ENCODE peak calls at places on chromosome 1, in ten cellular contexts. One of them, this sample, is unnamed.

GRCh38 chr1:145961425-145962156 is 2.8 kb downstream of the ANKRD34A start:
- DNase-seq in tibial nerve: no peak
- DNase-seq in mucosa of descending colon: peak; percentile 81
- DNase-seq in neural progenitor cell: peak; percentile 38
- DNase-seq in AG09319: no peak
- DNase-seq in neural crest cell: no peak
- DNase-seq in lung: no peak
- DNase-seq in left ventricle myocardium inferior: peak; percentile 42
- DNase-seq in A549: no peak
- DNase-seq in MM.1S: no peak
- DNase-seq in this sample: peak; percentile 25

GRCh38 chr1:63635681-63636080 is 42.5 kb downstream of the PGM1 start:
- DNase-seq in tibial nerve: no peak
- DNase-seq in mucosa of descending colon: no peak
- DNase-seq in neural progenitor cell: no peak
- DNase-seq in AG09319: peak; percentile 64
- DNase-seq in neural crest cell: no peak
- DNase-seq in lung: no peak
- DNase-seq in left ventricle myocardium inferior: no peak
- DNase-seq in A549: no peak
- DNase-seq in MM.1S: no peak
- DNase-seq in this sample: no peak

GRCh38 chr1:163875214-163875926 is 553.6 kb downstream of the NUF2 start:
- DNase-seq in tibial nerve: no peak
- DNase-seq in mucosa of descending colon: no peak
- DNase-seq in neural progenitor cell: peak; percentile 13
- DNase-seq in AG09319: peak; percentile 96
- DNase-seq in neural crest cell: no peak
- DNase-seq in lung: no peak
- DNase-seq in left ventricle myocardium inferior: peak; percentile 26
- DNase-seq in A549: peak; percentile 44
- DNase-seq in MM.1S: no peak
- DNase-seq in this sample: no peak

GRCh38 chr1:223207293-223208066 is 64.4 kb upstream of the TLR5 start:
- DNase-seq in tibial nerve: no peak
- DNase-seq in mucosa of descending colon: no peak
- DNase-seq in neural progenitor cell: no peak
- DNase-seq in AG09319: no peak
- DNase-seq in neural crest cell: no peak
- DNase-seq in lung: no peak
- DNase-seq in left ventricle myocardium inferior: no peak
- DNase-seq in A549: no peak
- DNase-seq in MM.1S: no peak
- DNase-seq in this sample: no peak

GRCh38 chr1:159132271-159132881 is 39.0 kb upstream of the CADM3 start:
- DNase-seq in tibial nerve: no peak
- DNase-seq in mucosa of descending colon: no peak
- DNase-seq in neural progenitor cell: peak; percentile 73
- DNase-seq in AG09319: peak; percentile 14
- DNase-seq in neural crest cell: peak; percentile 76
- DNase-seq in lung: peak; percentile 45
- DNase-seq in left ventricle myocardium inferior: peak; percentile 23
- DNase-seq in A549: peak; percentile 61
- DNase-seq in MM.1S: peak; percentile 78
- DNase-seq in this sample: peak; percentile 67

GRCh38 chr1:81226603-81226928 is 574.2 kb upstream of the ADGRL2 start:
- DNase-seq in tibial nerve: no peak
- DNase-seq in mucosa of descending colon: no peak
- DNase-seq in neural progenitor cell: no peak
- DNase-seq in AG09319: no peak
- DNase-seq in neural crest cell: no peak
- DNase-seq in lung: no peak
- DNase-seq in left ventricle myocardium inferior: no peak
- DNase-seq in A549: no peak
- DNase-seq in MM.1S: no peak
- DNase-seq in this sample: no peak

GRCh38 chr1:15714438-15715136 is 21.5 kb upstream of the SLC25A34 start:
- DNase-seq in tibial nerve: no peak
- DNase-seq in mucosa of descending colon: peak; percentile 7
- DNase-seq in neural progenitor cell: no peak
- DNase-seq in AG09319: peak; percentile 7
- DNase-seq in neural crest cell: no peak
- DNase-seq in lung: no peak
- DNase-seq in left ventricle myocardium inferior: no peak
- DNase-seq in A549: no peak
- DNase-seq in MM.1S: no peak
- DNase-seq in this sample: no peak

GRCh38 chr1:110084226-110085078 is 14.0 kb upstream of the ALX3 start:
- DNase-seq in tibial nerve: no peak
- DNase-seq in mucosa of descending colon: peak; percentile 63
- DNase-seq in neural progenitor cell: peak; percentile 61
- DNase-seq in AG09319: peak; percentile 12
- DNase-seq in neural crest cell: no peak
- DNase-seq in lung: peak; percentile 52
- DNase-seq in left ventricle myocardium inferior: peak; percentile 43
- DNase-seq in A549: no peak
- DNase-seq in MM.1S: peak; percentile 28
- DNase-seq in this sample: peak; percentile 59

GRCh38 chr1:203680765-203681164 is 54.1 kb downstream of the ATP2B4 start:
- DNase-seq in tibial nerve: no peak
- DNase-seq in mucosa of descending colon: no peak
- DNase-seq in neural progenitor cell: no peak
- DNase-seq in AG09319: no peak
- DNase-seq in neural crest cell: no peak
- DNase-seq in lung: no peak
- DNase-seq in left ventricle myocardium inferior: no peak
- DNase-seq in A549: no peak
- DNase-seq in MM.1S: no peak
- DNase-seq in this sample: no peak

GRCh38 chr1:155015527-155016230 is 13.1 kb downstream of the ZBTB7B start:
- DNase-seq in tibial nerve: no peak
- DNase-seq in mucosa of descending colon: peak; percentile 60
- DNase-seq in neural progenitor cell: no peak
- DNase-seq in AG09319: no peak
- DNase-seq in neural crest cell: no peak
- DNase-seq in lung: no peak
- DNase-seq in left ventricle myocardium inferior: no peak
- DNase-seq in A549: no peak
- DNase-seq in MM.1S: no peak
- DNase-seq in this sample: no peak

GRCh38 chr1:209755926-209756607 is at the start of gene TRAF3IP3:
- DNase-seq in tibial nerve: no peak
- DNase-seq in mucosa of descending colon: peak; percentile 80
- DNase-seq in neural progenitor cell: no peak
- DNase-seq in AG09319: no peak
- DNase-seq in neural crest cell: no peak
- DNase-seq in lung: peak; percentile 53
- DNase-seq in left ventricle myocardium inferior: no peak
- DNase-seq in A549: no peak
- DNase-seq in MM.1S: peak; percentile 96
- DNase-seq in this sample: peak; percentile 93

GRCh38 chr1:98870959-98871903 is 133.4 kb downstream of the PLPPR5 start:
- DNase-seq in tibial nerve: no peak
- DNase-seq in mucosa of descending colon: no peak
- DNase-seq in neural progenitor cell: no peak
- DNase-seq in AG09319: no peak
- DNase-seq in neural crest cell: no peak
- DNase-seq in lung: no peak
- DNase-seq in left ventricle myocardium inferior: no peak
- DNase-seq in A549: no peak
- DNase-seq in MM.1S: peak; percentile 90
- DNase-seq in this sample: peak; percentile 70

GRCh38 chr1:31617917-31618746 is 643 bp downstream of the HCRTR1 start:
- DNase-seq in tibial nerve: no peak
- DNase-seq in mucosa of descending colon: no peak
- DNase-seq in neural progenitor cell: peak; percentile 90
- DNase-seq in AG09319: no peak
- DNase-seq in neural crest cell: peak; percentile 75
- DNase-seq in lung: peak; percentile 40
- DNase-seq in left ventricle myocardium inferior: peak; percentile 42
- DNase-seq in A549: peak; percentile 27
- DNase-seq in MM.1S: peak; percentile 31
- DNase-seq in this sample: peak; percentile 56

DNA sequence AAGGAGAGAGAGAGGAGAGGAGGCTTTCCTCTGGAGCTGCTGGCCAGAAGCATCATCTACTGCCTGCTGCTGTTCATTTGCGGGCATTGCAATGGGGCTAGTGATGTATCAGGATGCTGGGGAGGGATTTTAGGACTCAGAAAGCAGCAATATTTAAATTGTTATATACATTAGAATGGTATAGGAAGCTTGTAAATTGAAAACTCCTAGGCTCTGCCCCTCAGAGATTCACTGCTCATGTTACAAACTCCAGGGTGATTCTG is 141.9 kb downstream of the ZNF648 start:
- DNase-seq in tibial nerve: no peak
- DNase-seq in mucosa of descending colon: no peak
- DNase-seq in neural progenitor cell: peak; percentile 8
- DNase-seq in AG09319: no peak
- DNase-seq in neural crest cell: no peak
- DNase-seq in lung: no peak
- DNase-seq in left ventricle myocardium inferior: no peak
- DNase-seq in A549: no peak
- DNase-seq in MM.1S: no peak
- DNase-seq in this sample: no peak
- TF ChIP-seq CTCF in tibial nerve: no peak
- TF ChIP-seq CTCF in mucosa of descending colon: no peak
- TF ChIP-seq CTCF in neural progenitor cell: peak; percentile 37
- TF ChIP-seq CTCF in AG09319: no peak
- TF ChIP-seq CTCF in neural crest cell: no peak
- TF ChIP-seq CTCF in lung: no peak
- TF ChIP-seq CTCF in left ventricle myocardium inferior: no peak
- TF ChIP-seq CTCF in A549: no peak
- TF ChIP-seq CTCF in MM.1S: no peak
- TF ChIP-seq CTCF in this sample: no peak

GRCh38 chr1:228267962-228268890 is 60.4 kb downstream of the OBSCN start:
- DNase-seq in tibial nerve: no peak
- DNase-seq in mucosa of descending colon: no peak
- DNase-seq in neural progenitor cell: no peak
- DNase-seq in AG09319: no peak
- DNase-seq in neural crest cell: no peak
- DNase-seq in lung: peak; percentile 25
- DNase-seq in left ventricle myocardium inferior: peak; percentile 52
- DNase-seq in A549: no peak
- DNase-seq in MM.1S: no peak
- DNase-seq in this sample: no peak
- TF ChIP-seq CTCF in tibial nerve: no peak
- TF ChIP-seq CTCF in mucosa of descending colon: no peak
- TF ChIP-seq CTCF in neural progenitor cell: peak; percentile 17
- TF ChIP-seq CTCF in AG09319: no peak
- TF ChIP-seq CTCF in neural crest cell: no peak
- TF ChIP-seq CTCF in lung: no peak
- TF ChIP-seq CTCF in left ventricle myocardium inferior: no peak
- TF ChIP-seq CTCF in A549: no peak
- TF ChIP-seq CTCF in MM.1S: no peak
- TF ChIP-seq CTCF in this sample: no peak

GRCh38 chr1:54284781-54285563 is 85.0 kb downstream of the MRPL37 start:
- DNase-seq in tibial nerve: no peak
- DNase-seq in mucosa of descending colon: no peak
- DNase-seq in neural progenitor cell: no peak
- DNase-seq in AG09319: no peak
- DNase-seq in neural crest cell: no peak
- DNase-seq in lung: no peak
- DNase-seq in left ventricle myocardium inferior: no peak
- DNase-seq in A549: no peak
- DNase-seq in MM.1S: no peak
- DNase-seq in this sample: no peak

GRCh38 chr1:54285815-54286214 is 85.8 kb downstream of the MRPL37 start:
- DNase-seq in tibial nerve: no peak
- DNase-seq in mucosa of descending colon: no peak
- DNase-seq in neural progenitor cell: no peak
- DNase-seq in AG09319: no peak
- DNase-seq in neural crest cell: no peak
- DNase-seq in lung: no peak
- DNase-seq in left ventricle myocardium inferior: no peak
- DNase-seq in A549: no peak
- DNase-seq in MM.1S: no peak
- DNase-seq in this sample: no peak

GRCh38 chr1:54282101-54282847 is 82.3 kb downstream of the MRPL37 start:
- DNase-seq in tibial nerve: no peak
- DNase-seq in mucosa of descending colon: no peak
- DNase-seq in neural progenitor cell: no peak
- DNase-seq in AG09319: no peak
- DNase-seq in neural crest cell: no peak
- DNase-seq in lung: no peak
- DNase-seq in left ventricle myocardium inferior: no peak
- DNase-seq in A549: no peak
- DNase-seq in MM.1S: no peak
- DNase-seq in this sample: no peak

GRCh38 chr1:54283997-54284385 is 84.0 kb downstream of the MRPL37 start:
- DNase-seq in tibial nerve: no peak
- DNase-seq in mucosa of descending colon: no peak
- DNase-seq in neural progenitor cell: no peak
- DNase-seq in AG09319: no peak
- DNase-seq in neural crest cell: no peak
- DNase-seq in lung: no peak
- DNase-seq in left ventricle myocardium inferior: no peak
- DNase-seq in A549: no peak
- DNase-seq in MM.1S: no peak
- DNase-seq in this sample: no peak

GRCh38 chr1:54283214-54283996 is 83.4 kb downstream of the MRPL37 start:
- DNase-seq in tibial nerve: no peak
- DNase-seq in mucosa of descending colon: no peak
- DNase-seq in neural progenitor cell: no peak
- DNase-seq in AG09319: no peak
- DNase-seq in neural crest cell: no peak
- DNase-seq in lung: no peak
- DNase-seq in left ventricle myocardium inferior: no peak
- DNase-seq in A549: no peak
- DNase-seq in MM.1S: no peak
- DNase-seq in this sample: no peak
- TF ChIP-seq CTCF in tibial nerve: no peak
- TF ChIP-seq CTCF in mucosa of descending colon: no peak
- TF ChIP-seq CTCF in neural progenitor cell: no peak
- TF ChIP-seq CTCF in AG09319: no peak
- TF ChIP-seq CTCF in neural crest cell: no peak
- TF ChIP-seq CTCF in lung: no peak
- TF ChIP-seq CTCF in left ventricle myocardium inferior: no peak
- TF ChIP-seq CTCF in A549: no peak
- TF ChIP-seq CTCF in MM.1S: no peak
- TF ChIP-seq CTCF in this sample: no peak

DNA sequence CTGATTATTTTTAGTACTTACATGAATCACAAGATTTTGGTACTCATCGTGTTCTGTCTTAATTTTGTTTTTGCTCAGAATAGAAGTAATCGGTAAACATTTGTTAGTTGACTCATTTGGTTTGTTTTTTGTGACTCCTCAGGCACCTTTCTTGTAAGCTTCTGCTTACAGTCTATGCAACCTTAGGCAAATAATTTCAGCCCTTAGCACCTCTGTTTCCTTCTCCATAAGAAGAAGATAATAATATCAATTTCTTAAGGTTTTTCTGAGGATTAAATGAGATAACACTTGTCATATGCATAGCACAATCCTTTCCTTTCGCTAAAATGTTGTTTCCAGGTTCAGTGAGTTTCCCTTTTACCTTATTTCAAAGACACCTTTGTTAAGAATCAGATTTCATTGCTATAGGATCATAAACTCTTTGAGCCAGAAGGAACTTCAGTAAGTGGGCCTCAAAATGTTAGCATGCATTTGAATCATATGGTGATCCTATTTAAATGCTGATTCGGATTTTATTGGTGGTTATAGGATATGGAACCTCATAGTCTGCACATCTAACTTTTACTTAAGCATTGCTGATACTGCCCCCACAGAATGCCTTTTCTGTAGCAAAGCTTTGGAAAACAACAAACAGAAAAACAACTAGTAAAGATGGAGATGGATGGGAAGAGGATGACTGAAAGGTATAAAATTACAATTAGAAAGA is 272.7 kb upstream of the CACYBP start:
- DNase-seq in tibial nerve: no peak
- DNase-seq in mucosa of descending colon: no peak
- DNase-seq in neural progenitor cell: no peak
- DNase-seq in AG09319: no peak
- DNase-seq in neural crest cell: no peak
- DNase-seq in lung: no peak
- DNase-seq in left ventricle myocardium inferior: no peak
- DNase-seq in A549: no peak
- DNase-seq in MM.1S: no peak
- DNase-seq in this sample: no peak
- TF ChIP-seq CTCF in tibial nerve: no peak
- TF ChIP-seq CTCF in mucosa of descending colon: no peak
- TF ChIP-seq CTCF in neural progenitor cell: no peak
- TF ChIP-seq CTCF in AG09319: no peak
- TF ChIP-seq CTCF in neural crest cell: peak; percentile 8
- TF ChIP-seq CTCF in lung: no peak
- TF ChIP-seq CTCF in left ventricle myocardium inferior: no peak
- TF ChIP-seq CTCF in A549: no peak
- TF ChIP-seq CTCF in MM.1S: no peak
- TF ChIP-seq CTCF in this sample: no peak